ENCODE peak calls at places on chromosomes 13 and 19, in four cellular contexts. N, I, T and F are unnamed samples.

GRCh38 chr19:48779636-48780035 is 24.3 kb downstream of the FGF21 start:
- DNase-seq in N (no peak), T (no peak), I (no peak), F (no peak)

GRCh38 chr13:43326100-43326499 is 302.7 kb downstream of the DNAJC15 start:
- DNase-seq in T (no peak), N (no peak), I (no peak), F (no peak)

GRCh38 chr19:55479451-55480230 is 3.2 kb downstream of the ZNF628 start:
- DNase-seq in T (no peak), I (no peak), N (no peak), F (no peak)

GRCh38 chr19:50821248-50821612 is 2.4 kb downstream of the KLK1 start:
- DNase-seq in I (no peak), T (no peak), N (no peak), F (no peak)

GRCh38 chr13:43057653-43058317 is 34.4 kb downstream of the DNAJC15 start:
- DNase-seq in T (no peak), N (no peak), I (peak; percentile 76), F (peak; percentile 92)

GRCh38 chr19:32372726-32373613 is 27.6 kb downstream of the ZNF507 start:
- DNase-seq in I (no peak), T (no peak), N (no peak), F (no peak)

GRCh38 chr13:51000576-51001260 is 91.1 kb downstream of the RNASEH2B start:
- DNase-seq in T (no peak), I (peak; percentile 26), N (no peak), F (peak; percentile 81)

GRCh38 chr13:108302279-108302678 is 32.8 kb downstream of the TNFSF13B start:
- DNase-seq in I (no peak), T (no peak), N (no peak), F (no peak)

GRCh38 chr13:98509271-98510155 is 67.4 kb downstream of the STK24 start:
- DNase-seq in N (no peak), I (peak; percentile 88), T (no peak), F (peak; percentile 90)